ENCODE peak calls at places on chromosomes 4 and X, in five cellular contexts. Q, B, N, O and G are unnamed samples.

GRCh38 chr4:100240008-100240407 is 49.7 kb upstream of the DDIT4L start:
- DNase-seq in Q (no peak), B (peak; percentile 25), N (no peak), O (peak; percentile 15), G (no peak)

GRCh38 chrX:105211051-105211575 is 9.4 kb downstream of the TEX13A start:
- DNase-seq in Q (peak; percentile 4), B (no peak), N (no peak), O (no peak), G (no peak)

GRCh38 chrX:101108293-101108692 is 10.3 kb downstream of the CENPI start:
- DNase-seq in Q (no peak), B (peak; percentile 54), N (no peak), O (peak; percentile 72), G (peak; percentile 9)

GRCh38 chr4:159765402-159765801 is 662.5 kb downstream of the RAPGEF2 start:
- DNase-seq in Q (peak; percentile 37), B (peak; percentile 72), N (no peak), O (no peak), G (no peak)

GRCh38 chrX:123869488-123869887 is 9.6 kb downstream of the XIAP start:
- DNase-seq in Q (peak; percentile 23), B (peak; percentile 37), N (no peak), O (no peak), G (no peak)

GRCh38 chr4:67332627-67333026 is 212.7 kb downstream of the CENPC start:
- DNase-seq in Q (peak; percentile 11), B (peak; percentile 19), N (no peak), O (peak; percentile 2), G (no peak)

GRCh38 chrX:133297284-133297683 is 79.1 kb upstream of the TFDP3 start:
- DNase-seq in Q (peak; percentile 58), B (peak; percentile 82), N (no peak), O (peak; percentile 42), G (peak; percentile 26)

GRCh38 chr4:122711893-122712292 is 20.6 kb upstream of the BBS12 start:
- DNase-seq in Q (no peak), B (no peak), N (no peak), O (no peak), G (no peak)

GRCh38 chrX:104318330-104319009 is 63.7 kb upstream of the ESX1 start:
- DNase-seq in Q (peak; percentile 88), B (peak; percentile 30), N (no peak), O (peak; percentile 36), G (no peak)

GRCh38 chr4:13980317-13980716 is 352.8 kb upstream of the BOD1L1 start:
- DNase-seq in Q (peak; percentile 94), B (peak; percentile 95), N (no peak), O (peak; percentile 96), G (peak; percentile 94)

GRCh38 chr4:96675916-96676315 is 836.0 kb downstream of the PDHA2 start:
- DNase-seq in Q (no peak), B (peak; percentile 70), N (no peak), O (no peak), G (no peak)

GRCh38 chr4:188008377-188008776 is 12.8 kb downstream of the ZFP42 start:
- DNase-seq in Q (peak; percentile 84), B (peak; percentile 60), N (no peak), O (peak; percentile 34), G (peak; percentile 54)

GRCh38 chrX:108443065-108443464 is 3.4 kb downstream of the COL4A5 start:
- DNase-seq in Q (no peak), B (no peak), N (no peak), O (no peak), G (no peak)
- H3K4me3 ChIP-seq in Q (peak overlapping the region; percentile 67), B (peak overlapping the region; percentile 72), N (peak overlapping the region; percentile 10), O (no peak overlapping the region), G (no peak overlapping the region)

GRCh38 chrX:110315541-110315940 is 2.3 kb downstream of the AMMECR1 start:
- DNase-seq in Q (no peak), B (no peak), N (no peak), O (no peak), G (no peak)
- H3K4me3 ChIP-seq in Q (peak overlapping the region; percentile 77), B (peak overlapping the region; percentile 77), N (no peak overlapping the region), O (peak overlapping the region; percentile 77), G (peak overlapping the region; percentile 72)

GRCh38 chr4:113293043-113293560 is 243.6 kb downstream of the ANK2 start:
- DNase-seq in Q (no peak), B (peak; percentile 70), N (no peak), O (peak; percentile 78), G (peak; percentile 35)
- H3K4me3 ChIP-seq in Q (no peak overlapping the region), B (peak overlapping the region; percentile 2), N (peak overlapping the region; percentile 9), O (peak overlapping the region; percentile 43), G (no peak overlapping the region)

GRCh38 chr4:81470456-81471327 is 1.0 kb downstream of the RASGEF1B start:
- DNase-seq in Q (peak; percentile 36), B (peak; percentile 23), N (no peak), O (no peak), G (no peak)

GRCh38 chr4:81468685-81469084 is 3.0 kb downstream of the RASGEF1B start:
- DNase-seq in Q (no peak), B (no peak), N (no peak), O (no peak), G (no peak)

GRCh38 chr4:81471361-81472248 is at the start of gene RASGEF1B:
- DNase-seq in Q (peak; percentile 88), B (peak; percentile 66), N (no peak), O (peak; percentile 45), G (no peak)

GRCh38 chr4:81467672-81467964 is 4.1 kb downstream of the RASGEF1B start:
- DNase-seq in Q (no peak), B (no peak), N (no peak), O (no peak), G (no peak)

GRCh38 chr4:81469774-81470455 is 1.8 kb downstream of the RASGEF1B start:
- DNase-seq in Q (no peak), B (no peak), N (no peak), O (no peak), G (no peak)
- H3K4me3 ChIP-seq in Q (no peak overlapping the region), B (no peak overlapping the region), N (peak overlapping the region; percentile 57), O (no peak overlapping the region), G (no peak overlapping the region)

GRCh38 chrX:11887175-11887574 is 129.1 kb downstream of the MSL3 start:
- DNase-seq in Q (no peak), B (no peak), N (no peak), O (no peak), G (no peak)

GRCh38 chrX:11890843-11891514 is 132.9 kb downstream of the MSL3 start:
- DNase-seq in Q (no peak), B (no peak), N (no peak), O (peak; percentile 1), G (no peak)

GRCh38 chrX:11881485-11882170 is 123.6 kb downstream of the MSL3 start:
- DNase-seq in Q (peak; percentile 32), B (no peak), N (no peak), O (no peak), G (no peak)

GRCh38 chrX:11888421-11888820 is 130.4 kb downstream of the MSL3 start:
- DNase-seq in Q (peak; percentile 43), B (no peak), N (no peak), O (no peak), G (no peak)

DNA sequence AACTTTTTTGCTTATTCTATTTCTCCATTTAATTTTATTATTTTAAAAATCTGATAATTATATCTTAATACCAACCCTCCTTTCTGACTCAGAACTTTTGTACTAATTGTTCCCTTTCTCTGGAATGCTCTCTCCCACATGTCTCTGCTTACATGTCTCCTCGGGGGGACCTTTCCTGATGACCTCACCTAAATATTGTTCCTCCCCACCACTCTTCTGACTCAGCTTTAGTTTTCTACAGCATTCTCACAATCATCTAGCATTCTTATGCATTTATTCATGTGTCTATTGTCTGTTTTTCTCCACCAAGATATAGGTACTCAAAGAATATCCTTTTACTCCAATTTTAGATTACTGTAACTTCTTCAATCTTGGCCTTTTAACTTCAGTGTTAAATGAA is 128.7 kb downstream of the MSL3 start:
- DNase-seq in Q (peak; percentile 70), B (peak; percentile 20), N (no peak), O (peak; percentile 3), G (peak; percentile 65)
- H3K4me3 ChIP-seq in Q (no peak overlapping the region), B (no peak overlapping the region), N (no peak overlapping the region), O (no peak overlapping the region), G (no peak overlapping the region)

GRCh38 chrX:149571770-149572169 is 15.5 kb downstream of the MAGEA9B start:
- DNase-seq in Q (no peak), B (no peak), N (no peak), O (no peak), G (no peak)
- H3K4me3 ChIP-seq in Q (no peak overlapping the region), B (no peak overlapping the region), N (no peak overlapping the region), O (no peak overlapping the region), G (no peak overlapping the region)

GRCh38 chrX:47360423-47361179 is 9.8 kb upstream of the ZNF157 start:
- DNase-seq in Q (no peak), B (no peak), N (no peak), O (no peak), G (no peak)

GRCh38 chrX:47366051-47366722 is 4.2 kb upstream of the ZNF157 start:
- DNase-seq in Q (peak; percentile 72), B (peak; percentile 81), N (no peak), O (peak; percentile 59), G (peak; percentile 25)

GRCh38 chrX:47358387-47359065 is 11.9 kb upstream of the ZNF157 start:
- DNase-seq in Q (no peak), B (peak; percentile 12), N (no peak), O (no peak), G (no peak)

GRCh38 chrX:47361538-47362511 is 8.6 kb upstream of the ZNF157 start:
- DNase-seq in Q (peak; percentile 86), B (peak; percentile 99), N (no peak), O (peak; percentile 86), G (peak; percentile 90)
- H3K4me3 ChIP-seq in Q (peak overlapping the region; percentile 11), B (peak overlapping the region; percentile 53), N (peak overlapping the region; percentile 26), O (peak overlapping the region; percentile 48), G (peak overlapping the region; percentile 41)

GRCh38 chr4:95409127-95409526 is 139.6 kb downstream of the UNC5C start:
- DNase-seq in Q (peak; percentile 2), B (peak; percentile 10), N (no peak), O (no peak), G (no peak)
- H3K4me3 ChIP-seq in Q (no peak overlapping the region), B (no peak overlapping the region), N (no peak overlapping the region), O (no peak overlapping the region), G (no peak overlapping the region)